ENCODE peak calls at places on chromosomes 12 and 14, in seven cellular contexts. I is T-helper 9 cell; R is WTC11; W is effector memory CD8-positive, alpha-beta T cell; S is NCI-H345; N is left colon; P is caudate nucleus. G is an unnamed sample.

GRCh38 chr14:105197274-105197673 is 16.2 kb upstream of the NUDT14 start:
- DNase-seq in S (no peak), W (no peak), I (no peak), N (no peak), R (no peak), P (no peak), G (peak; percentile 63)

GRCh38 chr14:37048666-37049071 is 123.7 kb downstream of the SLC25A21 start:
- DNase-seq in W (no peak), S (no peak), I (no peak), R (no peak), N (no peak), P (no peak), G (no peak)

GRCh38 chr12:49323524-49324097 is 556 bp downstream of the TROAP start:
- DNase-seq in I (no peak), W (no peak), R (no peak), P (no peak), N (no peak), S (no peak), G (no peak)

GRCh38 chr12:95700316-95700785 is 90.2 kb downstream of the NTN4 start:
- DNase-seq in R (no peak), P (no peak), S (no peak), W (no peak), I (no peak), N (no peak), G (peak; percentile 47)

GRCh38 chr12:114695305-114695592 is 11.3 kb upstream of the TBX3 start:
- DNase-seq in N (no peak), W (no peak), P (no peak), I (no peak), S (no peak), R (no peak), G (no peak)

GRCh38 chr14:75277000-75277795 is 1.4 kb upstream of the FOS start:
- DNase-seq in I (peak; percentile 68), N (peak; percentile 91), R (peak; percentile 78), W (peak; percentile 77), P (peak; percentile 49), S (peak; percentile 74), G (peak; percentile 86)

GRCh38 chr12:1840561-1840960 is 20.2 kb downstream of the LRTM2 start:
- DNase-seq in N (no peak), I (no peak), P (no peak), R (peak; percentile 9), W (no peak), S (no peak), G (no peak)

GRCh38 chr14:103136388-103137271 is 13.4 kb downstream of the TNFAIP2 start:
- DNase-seq in N (no peak), W (no peak), I (no peak), R (peak; percentile 71), P (no peak), S (no peak), G (peak; percentile 79)

GRCh38 chr14:94844593-94844992 is 74.7 kb upstream of the GSC start:
- DNase-seq in I (no peak), S (no peak), W (no peak), R (no peak), P (no peak), N (no peak), G (no peak)

GRCh38 chr14:55074662-55075061 is 23.2 kb downstream of the MAPK1IP1L start:
- DNase-seq in R (no peak), I (no peak), P (no peak), W (no peak), S (no peak), N (no peak), G (no peak)

GRCh38 chr14:101050901-101051490 is 147.5 kb upstream of the RTL1 start:
- DNase-seq in S (no peak), P (no peak), I (no peak), W (no peak), R (no peak), N (no peak), G (no peak)

GRCh38 chr14:47269788-47270492 is 405.5 kb downstream of the MDGA2 start:
- DNase-seq in S (no peak), W (no peak), R (no peak), N (no peak), I (no peak), P (no peak), G (no peak)

GRCh38 chr14:71206766-71207371 is 299.6 kb downstream of the PCNX1 start:
- DNase-seq in S (peak; percentile 10), N (no peak), P (peak; percentile 36), R (no peak), W (no peak), I (no peak), G (peak; percentile 79)

GRCh38 chr12:84408936-84409335 is 503.7 kb downstream of the SLC6A15 start:
- DNase-seq in I (no peak), R (no peak), N (no peak), W (no peak), S (no peak), P (no peak), G (no peak)

GRCh38 chr12:21776242-21776641 is 1.7 kb upstream of the KCNJ8 start:
- DNase-seq in W (no peak), N (no peak), R (no peak), P (no peak), I (no peak), S (no peak), G (no peak)

GRCh38 chr12:75878382-75878720 is 153.2 kb downstream of the PHLDA1 start:
- DNase-seq in P (no peak), I (no peak), W (no peak), N (no peak), R (no peak), S (no peak), G (peak; percentile 46)

GRCh38 chr12:105783983-105784947 is 354.5 kb downstream of the NUAK1 start:
- DNase-seq in R (no peak), I (no peak), P (no peak), W (no peak), S (no peak), N (no peak), G (no peak)

GRCh38 chr12:106601548-106601947 is 18.7 kb downstream of the RFX4 start:
- DNase-seq in R (no peak), I (no peak), W (no peak), N (no peak), S (no peak), P (no peak), G (no peak)

GRCh38 chr12:121628536-121628935 is 2.2 kb downstream of the ORAI1 start:
- DNase-seq in I (no peak), S (no peak), P (no peak), N (no peak), R (no peak), W (no peak), G (no peak)

GRCh38 chr12:62933220-62933870 is 1.6 kb downstream of the PPM1H start:
- DNase-seq in N (peak; percentile 32), I (no peak), S (peak; percentile 51), P (peak; percentile 76), W (no peak), R (peak; percentile 75), G (peak; percentile 34)

GRCh38 chr12:90653051-90653450 is 301.9 kb downstream of the CCER1 start:
- DNase-seq in I (no peak), S (no peak), W (no peak), P (no peak), N (no peak), R (no peak), G (no peak)

GRCh38 chr14:37973031-37973908 is 234.4 kb upstream of the SSTR1 start:
- DNase-seq in P (no peak), W (no peak), I (no peak), N (no peak), S (no peak), R (no peak), G (no peak)

GRCh38 chr12:109779382-109779781 is 53.8 kb downstream of the TRPV4 start:
- DNase-seq in I (no peak), R (no peak), W (no peak), N (no peak), S (no peak), P (no peak), G (no peak)

GRCh38 chr14:22339277-22339676 is 249.7 kb downstream of the DAD1 start:
- DNase-seq in P (no peak), S (no peak), N (peak; percentile 49), I (no peak), W (no peak), R (no peak), G (peak; percentile 6)

GRCh38 chr14:105912641-105913180 is 386.3 kb downstream of the TMEM121 start:
- DNase-seq in I (no peak), S (no peak), N (no peak), W (no peak), P (no peak), R (no peak), G (no peak)

GRCh38 chr14:93173943-93174395 is 10.7 kb downstream of the MOAP1 start:
- DNase-seq in W (no peak), I (no peak), P (peak; percentile 41), N (no peak), R (no peak), S (no peak), G (no peak)

GRCh38 chr12:124105546-124105945 is 132.5 kb downstream of the ZNF664 start:
- DNase-seq in W (no peak), S (no peak), P (no peak), R (no peak), I (no peak), N (no peak), G (no peak)

GRCh38 chr12:64737539-64737938 is 21.7 kb downstream of the GNS start:
- DNase-seq in S (peak; percentile 3), R (no peak), I (no peak), W (no peak), P (no peak), N (no peak), G (no peak)

GRCh38 chr12:85374981-85375380 is 95.0 kb downstream of the ALX1 start:
- DNase-seq in N (no peak), S (no peak), W (no peak), I (no peak), P (no peak), R (no peak), G (no peak)

GRCh38 chr14:49982522-49982951 is 89.7 kb downstream of the ARF6 start:
- DNase-seq in W (no peak), R (no peak), N (no peak), P (no peak), S (no peak), I (peak; percentile 41), G (peak; percentile 67)

GRCh38 chr12:65192963-65193516 is 23.7 kb downstream of the LEMD3 start:
- DNase-seq in S (no peak), R (no peak), N (no peak), I (no peak), W (no peak), P (no peak), G (no peak)

GRCh38 chr12:131641315-131641714 is 69.6 kb upstream of the SFSWAP start:
- DNase-seq in N (no peak), I (no peak), W (no peak), S (no peak), R (no peak), P (no peak), G (no peak)

G was measured in hepatic stellate cell.